ENCODE peak calls at places on chromosomes 5 and 9, in ten cellular contexts. D is fibroblast of lung, U is fibroblast of pulmonary artery, N is cardiac muscle cell, K is spleen, R is RWPE1, L is thoracic aorta, G is heart left ventricle, O is psoas muscle, S is tibial artery. B is an unnamed sample.

GRCh38 chr9:98075332-98075805 is 18.8 kb downstream of the NANS start:
- DNase-seq in D (peak), U (peak), N (no peak), K (peak), R (peak), L (no peak), G (no peak), O (no peak), S (no peak), B (no peak)

GRCh38 chr5:19719117-19719516 is 268.9 kb downstream of the CDH18 start:
- DNase-seq in D (no peak), U (no peak), N (no peak), K (no peak), R (no peak), L (no peak), G (no peak), O (no peak), S (no peak), B (no peak)

GRCh38 chr5:145562931-145563330 is 272.2 kb downstream of the PRELID2 start:
- DNase-seq in D (no peak), U (no peak), N (no peak), K (no peak), R (no peak), L (no peak), G (no peak), O (no peak), S (no peak), B (no peak)

GRCh38 chr5:179241764-179242370 is 103.4 kb downstream of the ADAMTS2 start:
- DNase-seq in D (no peak), U (no peak), N (no peak), K (peak), R (no peak), L (no peak), G (no peak), O (no peak), S (peak), B (no peak)

GRCh38 chr5:68345166-68345565 is 129.6 kb downstream of the PIK3R1 start:
- DNase-seq in D (no peak), U (no peak), N (no peak), K (no peak), R (no peak), L (no peak), G (no peak), O (no peak), S (no peak), B (no peak)

GRCh38 chr9:87793292-87793691 is 67.4 kb downstream of the CTSL start:
- DNase-seq in D (peak), U (peak), N (no peak), K (no peak), R (peak), L (no peak), G (no peak), O (no peak), S (no peak), B (no peak)

GRCh38 chr5:73519531-73520283 is 21.5 kb downstream of the BTF3 start:
- DNase-seq in D (peak), U (peak), N (peak), K (no peak), R (peak), L (peak), G (peak), O (peak), S (no peak), B (peak)

GRCh38 chr9:138007566-138008080 is 130.0 kb downstream of the CACNA1B start:
- DNase-seq in D (no peak), U (no peak), N (no peak), K (peak), R (no peak), L (no peak), G (no peak), O (no peak), S (peak), B (no peak)

GRCh38 chr5:176776916-176777315 is 33.4 kb upstream of the UNC5A start:
- DNase-seq in D (no peak), U (no peak), N (no peak), K (peak), R (no peak), L (no peak), G (no peak), O (no peak), S (peak), B (no peak)

GRCh38 chr5:68739752-68740151 is 354.1 kb upstream of the SLC30A5 start:
- DNase-seq in D (no peak), U (no peak), N (no peak), K (no peak), R (no peak), L (no peak), G (no peak), O (no peak), S (no peak), B (no peak)

GRCh38 chr5:145775893-145776444 is 59.2 kb downstream of the PRELID2 start:
- DNase-seq in D (peak), U (peak), N (no peak), K (no peak), R (peak), L (no peak), G (peak), O (no peak), S (no peak), B (no peak)

GRCh38 chr5:180114304-180115003 is 42.9 kb upstream of the RNF130 start:
- DNase-seq in D (no peak), U (no peak), N (no peak), K (peak), R (no peak), L (no peak), G (no peak), O (no peak), S (peak), B (no peak)

GRCh38 chr9:83196946-83197345 is 134.0 kb upstream of the RASEF start:
- DNase-seq in D (no peak), U (no peak), N (no peak), K (no peak), R (no peak), L (no peak), G (no peak), O (no peak), S (no peak), B (no peak)

GRCh38 chr9:124780060-124780756 is 3.3 kb downstream of the OLFML2A start:
- DNase-seq in D (no peak), U (no peak), N (no peak), K (peak), R (no peak), L (no peak), G (peak), O (no peak), S (peak), B (no peak)

GRCh38 chr5:133754575-133755169 is 142.3 kb upstream of the FSTL4 start:
- DNase-seq in D (peak), U (peak), N (peak), K (no peak), R (no peak), L (no peak), G (no peak), O (no peak), S (no peak), B (no peak)

GRCh38 chr5:76595755-76596481 is 27.3 kb downstream of the F2RL2 start:
- DNase-seq in D (no peak), U (no peak), N (no peak), K (no peak), R (no peak), L (no peak), G (no peak), O (no peak), S (no peak), B (no peak)

GRCh38 chr5:91296691-91297143 is 86.4 kb downstream of the ARRDC3 start:
- DNase-seq in D (peak), U (no peak), N (no peak), K (no peak), R (peak), L (peak), G (peak), O (peak), S (peak), B (no peak)

GRCh38 chr9:118595719-118596305 is 773.4 kb downstream of the BRINP1 start:
- DNase-seq in D (peak), U (peak), N (peak), K (no peak), R (peak), L (no peak), G (no peak), O (no peak), S (no peak), B (no peak)

GRCh38 chr9:126564716-126565115 is 49.0 kb upstream of the LMX1B start:
- DNase-seq in D (no peak), U (no peak), N (no peak), K (no peak), R (no peak), L (no peak), G (no peak), O (no peak), S (no peak), B (no peak)

GRCh38 chr5:34586117-34586885 is 69.8 kb upstream of the RAI14 start:
- DNase-seq in D (peak), U (peak), N (no peak), K (no peak), R (peak), L (no peak), G (no peak), O (no peak), S (no peak), B (no peak)

GRCh38 chr5:136434795-136435194 is 69.5 kb upstream of the TRPC7 start:
- DNase-seq in D (no peak), U (no peak), N (no peak), K (no peak), R (no peak), L (no peak), G (no peak), O (no peak), S (no peak), B (no peak)

GRCh38 chr9:132031467-132031866 is 48.2 kb downstream of the MED27 start:
- DNase-seq in D (peak), U (no peak), N (no peak), K (no peak), R (no peak), L (no peak), G (no peak), O (no peak), S (no peak), B (no peak)

GRCh38 chr5:129460951-129461815 is 1.1 kb downstream of the ADAMTS19 start:
- DNase-seq in D (peak), U (peak), N (peak), K (peak), R (peak), L (no peak), G (peak), O (peak), S (no peak), B (no peak)
- TF ChIP-seq CTCF in D (no peak), U (peak), N (peak), K (no peak), R (no peak), L (no peak), G (peak), O (peak), S (no peak), B (no peak)

GRCh38 chr5:668299-668995 is 24.7 kb downstream of the TPPP start:
- DNase-seq in D (no peak), U (no peak), N (no peak), K (peak), R (no peak), L (no peak), G (no peak), O (no peak), S (no peak), B (no peak)

GRCh38 chr5:669842-670395 is 23.2 kb downstream of the TPPP start:
- DNase-seq in D (no peak), U (no peak), N (no peak), K (peak), R (no peak), L (no peak), G (peak), O (no peak), S (peak), B (no peak)

GRCh38 chr5:666816-667498 is 26.2 kb downstream of the TPPP start:
- DNase-seq in D (no peak), U (no peak), N (no peak), K (peak), R (no peak), L (no peak), G (peak), O (no peak), S (peak), B (peak)

GRCh38 chr5:670396-671270 is 22.5 kb downstream of the TPPP start:
- DNase-seq in D (no peak), U (no peak), N (no peak), K (peak), R (no peak), L (no peak), G (peak), O (no peak), S (peak), B (peak)

DNA sequence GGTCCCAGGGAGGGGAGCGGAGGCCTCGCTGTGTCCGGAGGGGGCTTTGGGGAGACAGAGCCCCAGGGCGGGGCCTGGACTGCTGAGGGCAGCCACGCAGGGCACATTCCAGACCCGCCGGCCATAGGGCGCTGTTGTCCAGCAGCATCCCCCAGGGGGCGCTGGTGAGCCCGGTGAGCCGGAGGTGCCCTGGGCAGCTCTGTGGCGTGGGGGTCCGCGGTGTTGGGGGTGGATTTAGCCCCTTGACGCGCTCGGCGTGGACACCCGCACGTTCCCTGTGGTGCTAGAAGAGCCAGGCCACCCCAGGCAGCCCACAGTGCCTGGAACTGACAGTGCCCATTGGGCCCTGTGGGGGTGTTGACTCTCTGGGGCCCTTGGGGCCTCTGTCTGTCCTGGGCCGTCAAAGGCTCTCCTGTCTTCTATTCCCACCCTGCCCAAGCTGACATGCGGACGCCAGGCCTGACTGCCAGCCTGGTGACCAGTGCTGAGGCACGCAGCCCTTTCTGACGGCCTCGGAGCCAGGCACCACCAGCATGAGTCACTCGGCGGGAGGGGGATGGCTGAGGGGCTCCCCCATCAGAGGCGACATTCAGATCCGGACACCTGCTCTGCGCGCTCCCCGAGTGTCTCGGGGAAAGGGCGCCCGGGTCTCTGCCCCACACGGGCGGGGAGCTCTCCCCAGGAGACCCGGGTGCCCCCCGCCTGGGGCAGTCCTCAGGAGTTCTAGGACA is 23.9 kb downstream of the TPPP start:
- DNase-seq in D (no peak), U (peak), N (peak), K (peak), R (no peak), L (no peak), G (peak), O (no peak), S (peak), B (peak)
- TF ChIP-seq CTCF in D (peak), U (peak), N (peak), K (peak), R (peak), L (peak), G (peak), O (peak), S (peak), B (no peak)

DNA sequence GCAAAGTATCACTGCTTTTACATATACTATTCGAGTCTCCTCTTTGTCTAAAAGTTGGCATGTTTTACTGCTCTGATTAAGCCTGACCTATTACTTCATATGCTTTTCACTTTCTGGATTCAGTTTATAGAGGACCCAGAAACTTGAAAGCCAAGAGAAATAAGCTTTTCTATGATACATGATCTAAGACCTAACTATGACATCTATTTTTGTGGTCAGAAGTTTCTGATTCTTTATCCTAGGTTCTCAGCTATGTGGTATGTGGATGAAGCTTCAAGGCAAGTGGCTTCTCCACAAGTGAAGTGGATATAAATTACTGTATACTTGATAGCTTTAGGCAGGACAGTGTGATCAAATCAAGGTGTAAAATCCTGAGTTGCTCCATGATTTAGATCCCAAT is 6.3 kb downstream of the EDIL3 start:
- DNase-seq in D (peak), U (peak), N (no peak), K (no peak), R (no peak), L (no peak), G (no peak), O (no peak), S (no peak), B (no peak)
- TF ChIP-seq CTCF in D (no peak), U (no peak), N (no peak), K (no peak), R (no peak), L (no peak), G (no peak), O (no peak), S (no peak), B (no peak)

GRCh38 chr5:164481270-164481669 is 975.9 kb downstream of the MAT2B start:
- DNase-seq in D (no peak), U (no peak), N (no peak), K (no peak), R (no peak), L (no peak), G (no peak), O (no peak), S (no peak), B (no peak)

GRCh38 chr5:164472150-164472549 is 966.7 kb downstream of the MAT2B start:
- DNase-seq in D (no peak), U (no peak), N (peak), K (no peak), R (no peak), L (no peak), G (no peak), O (no peak), S (no peak), B (no peak)

DNA sequence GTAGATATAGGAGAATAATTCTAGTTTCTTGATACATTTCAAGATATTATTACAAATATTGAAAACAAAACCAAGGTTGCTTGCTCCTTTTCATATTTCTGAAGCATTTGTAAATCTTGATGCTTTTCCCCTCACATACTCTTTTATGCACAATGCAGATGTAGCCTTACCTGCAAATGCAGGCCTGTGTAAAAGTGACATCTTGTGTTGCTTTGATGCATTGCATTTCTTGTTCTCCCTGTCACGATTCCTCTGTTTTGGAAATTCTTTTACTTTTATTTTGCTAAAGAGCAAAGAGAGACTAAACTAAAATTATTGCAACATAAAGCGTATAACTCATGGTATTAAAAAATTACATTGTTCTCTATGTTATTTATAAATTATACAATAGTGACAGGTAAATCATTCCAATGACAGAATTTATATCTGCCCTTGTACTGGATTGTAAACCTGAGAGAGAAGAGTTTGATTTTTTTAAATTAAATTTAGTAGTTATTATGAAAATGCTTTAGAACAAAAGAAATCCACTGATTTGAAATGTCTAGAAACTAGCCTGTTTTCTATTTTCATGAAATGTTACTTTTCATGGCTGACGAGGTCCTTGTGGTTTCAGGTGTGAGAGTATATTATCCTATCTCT is 970.0 kb downstream of the MAT2B start:
- DNase-seq in D (peak), U (peak), N (peak), K (no peak), R (peak), L (no peak), G (no peak), O (no peak), S (no peak), B (no peak)
- TF ChIP-seq CTCF in D (peak), U (peak), N (peak), K (no peak), R (peak), L (no peak), G (peak), O (no peak), S (no peak), B (no peak)

GRCh38 chr5:138077064-138077696 is 6.7 kb upstream of the WNT8A start:
- DNase-seq in D (peak), U (peak), N (peak), K (no peak), R (peak), L (no peak), G (peak), O (peak), S (peak), B (no peak)

GRCh38 chr5:138083702-138084101 is at the start of gene WNT8A:
- DNase-seq in D (no peak), U (no peak), N (no peak), K (peak), R (no peak), L (no peak), G (no peak), O (no peak), S (no peak), B (no peak)

GRCh38 chr5:138078006-138078643 is 5.7 kb upstream of the WNT8A start:
- DNase-seq in D (no peak), U (no peak), N (no peak), K (no peak), R (no peak), L (no peak), G (no peak), O (no peak), S (no peak), B (no peak)

GRCh38 chr5:138082033-138082432 is 1.8 kb upstream of the WNT8A start:
- DNase-seq in D (no peak), U (no peak), N (no peak), K (peak), R (no peak), L (no peak), G (no peak), O (no peak), S (no peak), B (no peak)
- TF ChIP-seq CTCF in D (no peak), U (no peak), N (no peak), K (no peak), R (no peak), L (no peak), G (no peak), O (no peak), S (no peak), B (no peak)

GRCh38 chr5:114210662-114211061 is 151.2 kb upstream of the KCNN2 start:
- DNase-seq in D (no peak), U (no peak), N (peak), K (no peak), R (no peak), L (no peak), G (no peak), O (no peak), S (no peak), B (no peak)
- TF ChIP-seq CTCF in D (no peak), U (no peak), N (no peak), K (no peak), R (no peak), L (no peak), G (no peak), O (no peak), S (no peak), B (no peak)

GRCh38 chr5:126865299-126865698 is 88.4 kb downstream of the LMNB1 start:
- DNase-seq in D (peak), U (peak), N (no peak), K (no peak), R (peak), L (no peak), G (no peak), O (no peak), S (no peak), B (no peak)
- TF ChIP-seq CTCF in D (no peak), U (no peak), N (no peak), K (no peak), R (no peak), L (no peak), G (no peak), O (no peak), S (no peak), B (no peak)

B was measured in activated B cell treated with CpG ODN at 0.5 μM for 24 hours.